ENCODE peak calls at places on chromosome 9, in nine cellular contexts. T is IMR-90, B is cardiac muscle cell, C is psoas muscle, I is GM23338, M is AG09309, O is transverse colon, R is Peyer's patch, Z is AG04450. U is an unnamed sample.

GRCh38 chr9:119117409-119117808 is 251.8 kb downstream of the BRINP1 start:
- DNase-seq in B (no peak), T (no peak), I (no peak), Z (no peak), O (no peak), R (no peak), C (no peak), M (no peak), U (no peak)

GRCh38 chr9:105148328-105149006 is 96.0 kb upstream of the SLC44A1 start:
- DNase-seq in B (no peak), O (no peak), I (peak), C (no peak), M (no peak), R (no peak), Z (no peak), T (no peak), U (no peak)

GRCh38 chr9:75624984-75625383 is 265.5 kb upstream of the PCSK5 start:
- DNase-seq in T (no peak), M (no peak), R (no peak), B (no peak), Z (no peak), O (peak), I (no peak), C (no peak), U (no peak)

GRCh38 chr9:3756071-3756470 is 230.3 kb upstream of the RFX3 start:
- DNase-seq in I (peak), O (no peak), R (no peak), Z (no peak), T (no peak), M (no peak), C (no peak), B (no peak), U (no peak)

GRCh38 chr9:83219154-83219923 is 156.4 kb upstream of the RASEF start:
- DNase-seq in T (peak), C (peak), O (peak), I (peak), B (peak), Z (no peak), R (no peak), M (no peak), U (peak)

GRCh38 chr9:126480810-126481209 is 132.9 kb upstream of the LMX1B start:
- DNase-seq in I (no peak), M (no peak), T (no peak), R (no peak), B (no peak), C (no peak), Z (no peak), O (no peak), U (no peak)

GRCh38 chr9:114532561-114533237 is 27.4 kb upstream of the WHRN start:
- DNase-seq in I (peak), B (no peak), O (no peak), R (no peak), C (no peak), M (no peak), Z (no peak), T (no peak), U (no peak)

GRCh38 chr9:91966503-91966902 is 16.5 kb upstream of the ROR2 start:
- DNase-seq in O (no peak), T (peak), B (no peak), C (no peak), Z (no peak), M (no peak), R (no peak), I (no peak), U (no peak)

GRCh38 chr9:80208662-80209061 is 636.9 kb downstream of the TLE4 start:
- DNase-seq in I (no peak), C (no peak), R (no peak), O (no peak), Z (no peak), M (no peak), B (no peak), T (no peak), U (no peak)

GRCh38 chr9:84283895-84284294 is 56.7 kb downstream of the SLC28A3 start:
- DNase-seq in C (no peak), B (no peak), R (no peak), T (no peak), I (no peak), M (no peak), O (no peak), Z (no peak), U (no peak)

GRCh38 chr9:118330191-118330986 is 626.2 kb downstream of the TLR4 start:
- DNase-seq in Z (no peak), I (peak), T (no peak), C (no peak), B (no peak), O (no peak), R (no peak), M (no peak), U (no peak)

GRCh38 chr9:78769684-78770083 is 472.8 kb downstream of the PSAT1 start:
- DNase-seq in M (no peak), R (no peak), O (no peak), I (no peak), B (no peak), C (no peak), T (no peak), Z (no peak), U (no peak)

GRCh38 chr9:14515564-14516198 is 177.6 kb downstream of the ZDHHC21 start:
- DNase-seq in T (no peak), B (no peak), M (no peak), Z (no peak), R (no peak), I (peak), O (no peak), C (peak), U (no peak)

GRCh38 chr9:2761424-2761823 is 44.1 kb downstream of the KCNV2 start:
- DNase-seq in T (no peak), M (no peak), I (no peak), C (no peak), B (no peak), Z (no peak), O (peak), R (no peak), U (no peak)

GRCh38 chr9:68896495-68896894 is 117.4 kb downstream of the PRKACG start:
- DNase-seq in M (no peak), O (no peak), Z (no peak), B (peak), R (no peak), C (no peak), I (no peak), T (no peak), U (no peak)

GRCh38 chr9:126705767-126706697 is 92.3 kb downstream of the LMX1B start:
- DNase-seq in R (peak), Z (no peak), I (peak), O (peak), B (peak), M (no peak), T (peak), C (peak), U (peak)

GRCh38 chr9:89606049-89606481 is 1.3 kb downstream of the GADD45G start:
- DNase-seq in R (peak), T (peak), C (peak), I (peak), M (peak), Z (peak), O (peak), B (peak), U (peak)

DNA sequence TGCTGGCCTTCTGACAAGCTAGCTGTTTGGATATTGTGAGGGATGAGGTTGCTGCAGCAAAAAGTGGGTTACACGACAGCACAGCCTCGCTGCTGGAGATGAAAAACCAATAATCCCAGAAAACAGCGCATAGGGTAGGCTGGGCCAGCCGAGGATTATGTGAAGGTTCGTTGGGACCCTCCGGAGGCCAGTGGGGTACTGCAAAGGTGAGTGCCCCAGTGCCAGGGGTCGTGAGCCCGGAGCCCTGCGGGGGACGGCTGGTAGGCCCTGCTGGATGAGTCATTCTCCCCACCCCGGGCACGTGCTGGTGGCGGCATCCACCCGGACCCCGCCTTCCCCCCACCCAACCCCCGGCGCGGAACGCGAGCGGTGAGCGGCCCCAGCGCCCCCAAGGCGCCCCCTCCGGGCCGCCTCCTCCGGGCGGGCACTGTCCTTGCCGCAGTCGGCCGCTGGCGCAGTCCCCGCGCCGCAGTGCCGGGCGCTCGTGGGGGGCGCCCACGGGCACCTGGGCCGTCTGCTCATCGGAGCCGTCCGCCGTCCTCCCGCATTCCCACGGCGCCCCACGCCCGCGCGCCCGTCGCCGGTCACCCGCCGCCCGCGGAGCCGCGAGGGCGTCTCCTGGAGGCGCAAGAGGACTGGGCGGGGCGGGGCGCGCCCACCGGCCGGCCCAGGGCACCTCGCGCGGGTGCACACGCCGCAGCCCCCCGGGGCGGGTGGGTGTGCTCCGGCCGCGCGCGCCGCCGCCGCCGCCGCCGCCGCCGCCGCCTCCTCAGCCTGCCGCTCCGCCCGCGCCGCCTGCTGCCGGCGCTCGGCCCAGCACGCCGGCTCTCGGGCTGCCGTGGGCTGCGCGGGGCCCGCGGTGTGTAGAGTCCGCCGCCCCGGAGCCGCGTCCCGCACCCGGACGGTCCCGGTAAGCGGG is at the start of gene PHF24:
- DNase-seq in Z (no peak), B (peak), R (no peak), I (peak), C (peak), T (no peak), M (no peak), O (no peak), U (no peak)
- TF ChIP-seq CTCF in Z (no peak), B (no peak), R (no peak), I (peak), C (no peak), T (peak), M (no peak), O (no peak), U (no peak)

GRCh38 chr9:137128158-137129088 is 10.5 kb upstream of the GRIN1 start:
- DNase-seq in C (no peak), M (no peak), Z (no peak), O (no peak), T (no peak), R (no peak), I (no peak), B (no peak), U (no peak)

GRCh38 chr9:137129089-137129455 is 9.9 kb upstream of the GRIN1 start:
- DNase-seq in R (peak), B (peak), Z (no peak), I (peak), T (peak), C (no peak), O (no peak), M (no peak), U (no peak)

GRCh38 chr9:137129456-137130175 is 9.3 kb upstream of the GRIN1 start:
- DNase-seq in C (peak), R (peak), M (peak), O (peak), T (peak), B (peak), Z (peak), I (peak), U (peak)

GRCh38 chr9:137127301-137128157 is 11.4 kb upstream of the GRIN1 start:
- DNase-seq in R (peak), C (no peak), I (no peak), T (no peak), B (peak), Z (no peak), M (no peak), O (peak), U (peak)

GRCh38 chr9:137126786-137127185 is 12.2 kb upstream of the GRIN1 start:
- DNase-seq in I (no peak), R (no peak), T (no peak), O (no peak), B (no peak), M (no peak), Z (no peak), C (no peak), U (no peak)
- H3K4me3 ChIP-seq in I (no peak), R (peak), T (no peak), O (no peak), B (no peak), M (no peak), Z (no peak), C (no peak), U (no peak)

GRCh38 chr9:7358876-7359275 is 440.7 kb downstream of the DMAC1 start:
- DNase-seq in T (no peak), Z (no peak), O (no peak), B (peak), R (no peak), M (no peak), I (peak), C (no peak), U (no peak)
- TF ChIP-seq CTCF in T (no peak), Z (peak), O (no peak), B (peak), R (no peak), M (peak), I (peak), C (no peak), U (no peak)

DNA sequence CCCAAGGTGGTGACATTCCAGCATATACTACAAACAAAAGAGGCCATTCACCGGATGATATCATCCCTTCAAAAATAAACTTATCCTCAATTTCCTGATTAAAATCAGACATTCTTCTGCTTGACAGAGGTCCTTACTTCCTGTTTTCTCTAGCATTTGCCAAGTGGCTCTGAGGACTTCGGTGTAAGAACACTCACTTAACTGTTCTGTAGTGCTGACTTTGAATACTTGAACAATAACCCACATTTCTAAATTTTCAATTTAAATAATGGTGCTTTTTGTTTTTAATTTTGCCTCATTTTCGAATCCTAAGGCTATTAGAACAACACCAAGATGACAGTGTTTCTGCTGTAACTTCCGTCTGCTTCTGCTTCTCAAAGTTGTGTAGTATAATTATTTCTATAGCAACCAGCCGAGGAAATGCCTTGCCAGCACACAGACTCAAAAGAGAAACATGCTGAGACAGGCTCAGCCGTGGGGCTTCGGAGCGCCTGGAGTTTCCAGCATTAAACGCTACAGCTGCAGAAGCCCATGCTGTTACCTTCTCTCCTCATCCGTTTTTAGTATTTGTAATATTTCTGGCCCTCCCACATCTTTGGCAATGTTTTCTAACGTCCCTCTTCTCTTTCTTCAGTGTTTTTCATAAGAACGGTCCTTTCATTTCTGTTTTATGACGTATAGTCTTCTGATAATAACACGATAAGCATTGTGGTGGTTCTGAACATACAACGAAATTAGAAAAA is 19.5 kb upstream of the ANXA1 start:
- DNase-seq in I (peak), M (no peak), T (peak), C (peak), R (peak), O (peak), B (peak), Z (no peak), U (peak)
- H3K4me3 ChIP-seq in I (no peak), M (peak), T (peak), C (peak), R (peak), O (peak), B (no peak), Z (peak), U (no peak)

GRCh38 chr9:133553123-133553522 is 18.6 kb downstream of the ADAMTSL2 start:
- DNase-seq in Z (no peak), T (no peak), I (peak), C (no peak), M (no peak), B (no peak), O (no peak), R (no peak), U (no peak)
- TF ChIP-seq CTCF in Z (no peak), T (no peak), I (peak), C (no peak), M (no peak), B (no peak), O (no peak), R (no peak), U (no peak)

U was measured in lung.